ENCODE peak calls at places on chromosome 7, in six cellular contexts. Y, H, S, X, D and O are unnamed samples.

GRCh38 chr7:133859871-133860427 is 267.2 kb upstream of the LRGUK start:
- DNase-seq in Y (no peak), H (no peak), S (no peak), X (no peak), D (no peak), O (no peak)

GRCh38 chr7:46626261-46627037 is 705.4 kb upstream of the IGFBP3 start:
- DNase-seq in Y (no peak), H (no peak), S (no peak), X (no peak), D (no peak), O (no peak)

GRCh38 chr7:6435486-6436384 is 12.0 kb downstream of the DAGLB start:
- DNase-seq in Y (peak), H (peak), S (peak), X (peak), D (peak), O (peak)

GRCh38 chr7:43249808-43250145 is 137.3 kb downstream of the HECW1 start:
- DNase-seq in Y (no peak), H (no peak), S (no peak), X (no peak), D (no peak), O (no peak)

GRCh38 chr7:28091190-28091589 is 89.4 kb downstream of the JAZF1 start:
- DNase-seq in Y (no peak), H (no peak), S (peak), X (no peak), D (no peak), O (no peak)

GRCh38 chr7:76514926-76515325 is 4.6 kb downstream of the UPK3B start:
- DNase-seq in Y (peak), H (no peak), S (no peak), X (no peak), D (no peak), O (no peak)

GRCh38 chr7:30921540-30921930 is 9.9 kb downstream of the AQP1 start:
- DNase-seq in Y (no peak), H (peak), S (no peak), X (no peak), D (no peak), O (no peak)

GRCh38 chr7:299169-299568 is 9.2 kb downstream of the FOXL3 start:
- DNase-seq in Y (no peak), H (no peak), S (no peak), X (no peak), D (no peak), O (no peak)

GRCh38 chr7:80087768-80088170 is 46.9 kb upstream of the GNAI1 start:
- DNase-seq in Y (no peak), H (no peak), S (no peak), X (no peak), D (no peak), O (no peak)

GRCh38 chr7:5429857-5430611 is 6.4 kb upstream of the TNRC18 start:
- DNase-seq in Y (no peak), H (no peak), S (peak), X (no peak), D (no peak), O (no peak)

GRCh38 chr7:6637544-6638229 is 569 bp downstream of the ZNF316 start:
- DNase-seq in Y (no peak), H (peak), S (peak), X (peak), D (peak), O (peak)

GRCh38 chr7:142908921-142909870 is 23.7 kb upstream of the TRPV6 start:
- DNase-seq in Y (no peak), H (no peak), S (no peak), X (peak), D (no peak), O (peak)

GRCh38 chr7:30894866-30895408 is 16.7 kb upstream of the AQP1 start:
- DNase-seq in Y (no peak), H (peak), S (no peak), X (no peak), D (no peak), O (no peak)

GRCh38 chr7:28096713-28097112 is 83.9 kb downstream of the JAZF1 start:
- DNase-seq in Y (no peak), H (peak), S (peak), X (peak), D (peak), O (peak)

GRCh38 chr7:100888529-100888987 is 957 bp downstream of the UFSP1 start:
- DNase-seq in Y (no peak), H (no peak), S (no peak), X (no peak), D (no peak), O (no peak)

DNA sequence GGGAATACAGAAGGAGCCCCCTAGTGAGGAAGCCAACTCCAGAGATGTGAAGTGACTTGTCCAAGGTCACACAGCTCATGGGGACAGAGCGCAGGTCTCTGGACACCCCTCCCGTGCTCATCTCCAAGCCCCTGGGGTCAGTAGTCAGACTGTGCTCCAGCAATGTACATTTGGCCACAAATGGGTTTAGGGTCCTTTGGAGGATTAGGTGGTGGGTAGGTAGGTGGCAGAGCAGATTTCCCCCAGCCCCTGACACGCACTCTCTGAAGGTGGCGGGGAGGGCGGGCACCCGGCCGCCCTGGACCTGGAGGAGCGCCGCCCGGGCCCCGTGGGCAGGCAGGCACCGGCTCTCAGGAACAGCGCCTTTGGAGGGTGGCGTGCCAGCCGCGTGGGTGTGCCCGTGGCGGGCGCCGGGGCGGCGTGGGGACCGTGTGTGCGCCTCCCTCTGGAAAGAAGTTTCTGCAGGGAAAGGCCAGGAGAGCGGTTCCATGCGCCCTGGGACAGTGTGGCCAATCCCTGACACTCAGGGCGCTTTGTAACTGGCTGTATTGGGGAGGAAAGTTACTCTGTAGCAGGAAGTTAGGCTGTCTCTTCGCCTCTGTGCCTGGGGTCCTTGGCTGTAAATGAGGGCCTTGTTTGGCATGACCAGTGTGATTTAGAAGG is 1.0 kb downstream of the WIPF3 start:
- DNase-seq in Y (no peak), H (peak), S (no peak), X (no peak), D (peak), O (peak)
- TF ChIP-seq CTCF in Y (no peak), H (no peak), S (no peak), X (no peak), D (peak), O (no peak)

DNA sequence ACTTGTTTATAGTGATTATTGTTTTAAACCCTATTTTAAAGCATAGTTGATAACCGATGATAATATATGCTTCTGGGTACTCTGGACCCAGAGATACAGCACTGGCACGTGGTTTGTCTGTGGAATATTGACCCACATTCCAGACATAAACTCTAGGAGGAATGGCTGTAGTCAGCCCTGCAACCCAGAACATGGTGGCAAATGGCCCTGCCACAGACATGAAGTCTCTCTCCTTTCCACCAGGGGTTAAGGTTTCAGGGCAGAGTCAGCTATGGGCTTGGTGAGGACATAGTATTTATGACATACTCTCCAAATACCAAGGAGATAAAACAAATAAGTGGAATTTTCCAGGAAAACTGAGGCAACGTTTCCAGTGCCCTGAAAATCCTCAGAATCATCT is 83.6 kb downstream of the NAMPT start:
- DNase-seq in Y (no peak), H (no peak), S (no peak), X (no peak), D (no peak), O (no peak)
- TF ChIP-seq CTCF in Y (no peak), H (no peak), S (no peak), X (no peak), D (no peak), O (no peak)

DNA sequence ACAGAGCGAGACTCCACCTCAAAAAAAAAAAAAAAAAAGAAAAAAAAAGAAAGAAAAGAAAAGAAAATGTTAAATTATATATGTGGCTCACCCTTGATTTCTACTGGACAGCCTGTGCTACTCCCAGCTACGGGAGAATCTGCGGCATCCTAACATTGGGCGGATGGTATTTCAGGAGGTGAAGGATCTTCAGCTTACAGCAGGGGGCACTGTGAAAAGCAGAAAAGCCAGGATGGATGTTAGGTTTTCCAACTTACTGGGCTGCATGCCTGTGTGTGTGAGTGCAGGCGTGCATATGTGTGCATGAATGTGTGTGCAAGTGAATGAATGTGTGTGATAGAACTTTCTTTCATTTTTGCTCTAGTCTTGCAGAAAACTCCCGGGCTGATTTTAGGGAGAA is 1066.5 kb downstream of the TYW1 start:
- DNase-seq in Y (no peak), H (peak), S (no peak), X (no peak), D (peak), O (no peak)
- TF ChIP-seq CTCF in Y (no peak), H (peak), S (no peak), X (peak), D (peak), O (no peak)

GRCh38 chr7:78783179-78783962 is 670.1 kb downstream of the MAGI2 start:
- DNase-seq in Y (no peak), H (no peak), S (no peak), X (no peak), D (no peak), O (no peak)

GRCh38 chr7:78777844-78778243 is 675.6 kb downstream of the MAGI2 start:
- DNase-seq in Y (no peak), H (no peak), S (peak), X (no peak), D (no peak), O (no peak)

GRCh38 chr7:78780560-78780959 is 672.9 kb downstream of the MAGI2 start:
- DNase-seq in Y (no peak), H (no peak), S (no peak), X (no peak), D (no peak), O (no peak)

GRCh38 chr7:78779788-78780187 is 673.7 kb downstream of the MAGI2 start:
- DNase-seq in Y (no peak), H (no peak), S (no peak), X (no peak), D (no peak), O (no peak)
- TF ChIP-seq CTCF in Y (no peak), H (no peak), S (no peak), X (no peak), D (no peak), O (no peak)

GRCh38 chr7:50476953-50477625 is 26.9 kb upstream of the FIGNL1 start:
- DNase-seq in Y (no peak), H (no peak), S (no peak), X (no peak), D (no peak), O (no peak)

GRCh38 chr7:50481867-50482266 is 31.7 kb upstream of the FIGNL1 start:
- DNase-seq in Y (no peak), H (no peak), S (no peak), X (no peak), D (no peak), O (no peak)

GRCh38 chr7:50475340-50475739 is 25.2 kb upstream of the FIGNL1 start:
- DNase-seq in Y (no peak), H (no peak), S (no peak), X (peak), D (no peak), O (no peak)

GRCh38 chr7:50477640-50478039 is 27.5 kb upstream of the FIGNL1 start:
- DNase-seq in Y (no peak), H (no peak), S (no peak), X (no peak), D (no peak), O (no peak)

DNA sequence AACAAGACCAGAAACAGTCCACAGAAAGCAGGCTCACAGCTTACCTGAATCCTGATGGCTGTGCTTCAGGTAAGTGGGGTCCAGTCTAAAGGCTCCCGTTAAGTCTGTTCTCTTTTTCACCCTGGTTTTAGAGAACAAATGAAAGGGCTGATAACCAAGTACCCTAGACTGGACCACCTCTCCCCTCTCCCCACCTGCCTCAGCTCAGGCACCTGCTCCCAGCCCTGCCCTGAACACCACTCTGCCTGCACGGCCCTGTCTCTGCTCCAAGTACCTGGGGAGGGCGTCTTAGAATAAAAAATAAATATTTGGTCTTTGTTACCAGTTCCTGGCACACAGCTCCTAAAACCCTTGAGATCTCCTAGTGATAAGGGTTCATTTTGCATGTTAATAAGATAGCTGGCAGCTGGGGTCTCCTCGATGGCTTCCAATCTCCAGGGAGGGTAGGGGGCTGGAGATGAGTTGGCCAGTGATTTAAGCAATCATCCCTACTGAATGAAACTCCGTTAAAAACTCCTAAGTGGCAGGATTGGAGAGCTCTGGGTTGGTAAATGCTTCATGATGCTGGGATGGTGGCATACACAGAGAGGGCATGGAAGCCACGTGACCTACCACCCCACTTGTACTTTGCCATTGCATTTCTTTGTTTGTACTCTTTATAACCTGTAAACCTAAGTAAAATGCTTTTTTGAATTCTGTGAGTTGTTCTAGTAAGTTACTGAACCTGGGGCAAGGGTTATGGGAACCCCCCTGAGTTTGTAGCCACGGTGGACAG is 29.8 kb upstream of the FIGNL1 start:
- DNase-seq in Y (no peak), H (no peak), S (no peak), X (no peak), D (no peak), O (no peak)
- TF ChIP-seq CTCF in Y (no peak), H (no peak), S (no peak), X (no peak), D (no peak), O (no peak)

GRCh38 chr7:154721086-154721485 is 281.8 kb downstream of the PAXIP1 start:
- DNase-seq in Y (no peak), H (no peak), S (no peak), X (no peak), D (no peak), O (no peak)

GRCh38 chr7:154729056-154729455 is 273.9 kb downstream of the PAXIP1 start:
- DNase-seq in Y (no peak), H (no peak), S (no peak), X (no peak), D (no peak), O (no peak)

GRCh38 chr7:154726368-154726767 is 276.6 kb downstream of the PAXIP1 start:
- DNase-seq in Y (no peak), H (no peak), S (no peak), X (no peak), D (no peak), O (no peak)
- TF ChIP-seq CTCF in Y (no peak), H (no peak), S (no peak), X (no peak), D (no peak), O (no peak)

GRCh38 chr7:152956006-152956405 is 196.5 kb downstream of the ACTR3B start:
- DNase-seq in Y (no peak), H (peak), S (no peak), X (no peak), D (no peak), O (no peak)
- TF ChIP-seq CTCF in Y (no peak), H (no peak), S (no peak), X (no peak), D (no peak), O (no peak)

DNA sequence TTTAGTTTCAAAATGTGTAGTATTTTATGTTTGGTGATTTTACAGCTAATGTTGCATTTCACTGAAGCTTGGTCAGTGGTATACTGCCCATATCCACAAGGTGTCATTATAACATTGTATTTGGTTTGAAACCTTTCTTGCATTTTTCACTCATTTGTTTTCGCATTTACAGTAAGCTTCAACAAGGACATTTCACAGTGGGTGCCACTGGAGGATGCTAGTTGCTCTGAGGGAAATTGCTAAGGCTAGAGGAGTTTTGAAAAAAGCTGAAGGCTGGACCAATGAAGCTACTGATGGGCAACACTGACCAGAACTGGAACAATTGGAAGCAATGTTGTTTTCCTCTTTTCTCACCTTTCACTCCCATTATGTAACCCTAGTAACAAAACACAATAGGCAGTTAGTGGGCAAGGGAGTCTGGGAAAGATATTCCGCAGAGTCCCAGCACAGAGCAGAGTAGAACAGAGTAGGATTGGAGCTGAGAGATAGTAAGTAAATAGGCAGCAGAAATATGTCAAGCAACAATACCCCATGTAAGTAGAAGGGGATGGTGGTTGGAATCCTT is 23.6 kb upstream of the SRI start:
- DNase-seq in Y (no peak), H (no peak), S (peak), X (peak), D (no peak), O (peak)
- TF ChIP-seq CTCF in Y (peak), H (peak), S (peak), X (peak), D (peak), O (peak)